ENCODE peak calls at places on chromosomes 16 and 17, in five cellular contexts. C is tibial artery, I is lower leg skin, Y is Daoy, L is activated T-cell treated with anti-CD3 and anti-CD28 coated beads for 1 hour. B is an unnamed sample.

GRCh38 chr16:79768594-79768993 is 168.1 kb upstream of the MAF start:
- DNase-seq in L (no peak), Y (peak; percentile 5), I (no peak), C (no peak), B (no peak)

GRCh38 chr17:82880620-82881019 is 40.8 kb upstream of the ZNF750 start:
- DNase-seq in Y (no peak), L (no peak), C (no peak), I (no peak), B (no peak)

GRCh38 chr17:83081561-83082201 is 2.3 kb downstream of the METRNL start:
- DNase-seq in L (no peak), Y (no peak), I (peak; percentile 96), C (peak; percentile 75), B (no peak)

GRCh38 chr16:31181102-31181830 is 1.3 kb downstream of the FUS start:
- DNase-seq in I (peak; percentile 89), C (peak; percentile 52), Y (peak; percentile 41), L (no peak), B (no peak)

GRCh38 chr17:45111838-45112237 is 20.5 kb downstream of the PLCD3 start:
- DNase-seq in I (no peak), C (no peak), Y (no peak), L (no peak), B (no peak)

GRCh38 chr17:77365584-77366186 is 224.9 kb downstream of the SEC14L1 start:
- DNase-seq in L (no peak), Y (peak; percentile 93), C (peak; percentile 85), I (no peak), B (no peak)

GRCh38 chr16:53358884-53359283 is 75.4 kb upstream of the RBL2 start:
- DNase-seq in I (no peak), C (no peak), Y (no peak), L (no peak), B (no peak)

GRCh38 chr16:11258553-11259287 is 2.7 kb upstream of the SOCS1 start:
- DNase-seq in L (no peak), C (peak; percentile 62), I (peak; percentile 92), Y (no peak), B (no peak)

GRCh38 chr17:5592382-5592781 is 8.1 kb upstream of the NLRP1 start:
- DNase-seq in L (no peak), I (no peak), C (no peak), Y (no peak), B (peak; percentile 26)

B was measured in HEK293T.